ENCODE peak calls at places on chromosome 13, in nine cellular contexts. D is HepG2, Z is stomach, O is transverse colon, C is ovary, X is tibial nerve, G is H1, E is sigmoid colon, W is A549. I is an unnamed sample. For H3K4me1, the result is how much of the 10 kb centered on the place peaks cover.

GRCh38 chr13:101394597-101394996 is 21.7 kb downstream of the NALCN start:
- DNase-seq in E (no peak), O (no peak), D (no peak), W (no peak), C (no peak), X (no peak), G (no peak), Z (no peak), I (no peak)

GRCh38 chr13:42525035-42525504 is 48.9 kb upstream of the TNFSF11 start:
- DNase-seq in C (no peak), D (no peak), O (no peak), X (no peak), W (no peak), Z (no peak), G (no peak), E (no peak), I (no peak)

GRCh38 chr13:102799544-102800144 is 725 bp downstream of the BIVM start:
- DNase-seq in W (peak), O (peak), D (no peak), C (no peak), G (no peak), X (no peak), Z (peak), E (peak), I (no peak)

GRCh38 chr13:93963266-93964131 is 516.0 kb downstream of the DCT start:
- DNase-seq in O (no peak), W (peak), C (no peak), X (no peak), E (no peak), Z (no peak), G (no peak), D (peak), I (no peak)

GRCh38 chr13:87814444-87814843 is 143.3 kb downstream of the SLITRK5 start:
- DNase-seq in Z (no peak), E (no peak), C (no peak), G (no peak), W (no peak), O (no peak), X (no peak), D (no peak), I (no peak)

GRCh38 chr13:97344250-97345175 is 89.5 kb upstream of the RAP2A start:
- DNase-seq in O (peak), C (peak), W (no peak), D (peak), E (peak), X (peak), Z (peak), G (no peak), I (no peak)

GRCh38 chr13:44307844-44308243 is 65.8 kb upstream of the SERP2 start:
- DNase-seq in W (no peak), O (no peak), D (no peak), C (no peak), Z (peak), X (no peak), E (no peak), G (no peak), I (no peak)

GRCh38 chr13:49652691-49653305 is 24.5 kb downstream of the ARL11 start:
- DNase-seq in O (peak), E (no peak), G (no peak), C (no peak), D (peak), W (peak), Z (peak), X (no peak), I (no peak)

GRCh38 chr13:95620498-95621140 is 23.9 kb downstream of the DZIP1 start:
- DNase-seq in O (no peak), X (no peak), D (no peak), G (no peak), C (no peak), E (no peak), W (no peak), Z (no peak), I (no peak)

GRCh38 chr13:93635687-93636086 is 409.1 kb downstream of the GPC6 start:
- DNase-seq in E (no peak), Z (no peak), G (no peak), W (no peak), X (peak), D (no peak), C (no peak), O (no peak), I (no peak)

GRCh38 chr13:44197791-44198770 is 175.5 kb upstream of the SERP2 start:
- DNase-seq in W (no peak), O (no peak), C (no peak), Z (no peak), X (no peak), G (no peak), D (no peak), E (no peak), I (no peak)

GRCh38 chr13:31372454-31372853 is 172.7 kb downstream of the B3GLCT start:
- DNase-seq in D (no peak), W (no peak), Z (no peak), E (no peak), O (no peak), C (no peak), G (no peak), X (no peak), I (no peak)

GRCh38 chr13:31361673-31362072 is 161.9 kb downstream of the B3GLCT start:
- DNase-seq in C (no peak), X (no peak), D (no peak), Z (no peak), G (no peak), O (no peak), E (no peak), W (no peak), I (no peak)

GRCh38 chr13:31369213-31369612 is 169.4 kb downstream of the B3GLCT start:
- DNase-seq in X (no peak), D (no peak), C (no peak), O (no peak), Z (no peak), G (no peak), W (no peak), E (no peak), I (no peak)

GRCh38 chr13:31365630-31366029 is 165.9 kb downstream of the B3GLCT start:
- DNase-seq in O (no peak), G (no peak), Z (no peak), X (no peak), C (no peak), E (no peak), D (no peak), W (no peak), I (no peak)

GRCh38 chr13:31367410-31367809 is 167.6 kb downstream of the B3GLCT start:
- DNase-seq in C (no peak), D (no peak), E (no peak), O (no peak), G (no peak), Z (no peak), W (no peak), X (no peak), I (no peak)
- H3K4me1 ChIP-seq in C (under half), D (under half), E (under half), O (under half), G (under half), Z (under half), W (under half), X (under half), I (under half)

DNA sequence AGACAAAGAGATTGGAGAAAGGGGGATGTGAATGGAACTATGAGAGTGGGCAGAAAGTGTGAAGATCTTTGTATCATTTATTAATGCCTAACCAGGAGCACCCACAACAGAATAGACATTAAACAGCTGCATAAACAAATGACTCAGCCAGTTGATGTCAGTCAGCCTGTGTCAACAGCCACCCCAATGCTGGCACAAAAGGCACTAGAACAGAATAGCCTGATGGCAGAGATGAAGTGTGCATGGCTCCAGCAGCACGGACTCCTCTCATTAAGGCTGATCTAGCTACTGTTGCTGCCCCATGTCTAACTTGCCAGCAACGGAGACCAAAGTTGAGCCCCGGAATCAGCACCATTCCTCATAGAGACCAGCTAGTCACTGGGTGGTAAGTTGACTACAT is 7.8 kb downstream of the CPB2 start:
- DNase-seq in G (no peak), D (no peak), Z (no peak), E (no peak), O (no peak), X (no peak), W (no peak), C (no peak), I (no peak)
- TF ChIP-seq EP300 in G (no peak), D (no peak), Z (no peak), E (no peak), O (no peak), X (no peak), W (no peak), C (no peak), I (no peak)

DNA sequence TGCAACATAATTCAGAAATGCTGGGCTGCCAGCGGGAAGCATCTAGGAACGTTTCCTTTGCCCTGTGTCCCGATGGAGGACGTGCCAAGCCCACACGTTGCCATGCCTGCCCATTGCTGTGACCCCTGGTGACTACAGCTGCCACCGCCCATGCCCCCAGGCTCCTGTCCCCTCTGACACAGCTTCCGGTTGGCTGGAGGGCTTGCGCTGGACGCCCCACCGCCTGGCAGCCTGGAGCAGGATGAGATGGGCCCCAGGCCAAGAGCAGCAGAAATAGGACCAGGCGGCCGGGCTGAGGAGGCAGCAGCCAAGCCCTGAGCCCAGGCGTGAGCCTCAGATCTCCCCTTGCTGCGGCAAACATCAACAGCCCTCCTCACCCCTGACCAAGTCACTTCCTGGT is 125.9 kb downstream of the COL4A2 start:
- DNase-seq in E (peak), X (no peak), W (no peak), D (no peak), G (no peak), O (no peak), C (no peak), Z (no peak), I (no peak)
- TF ChIP-seq POLR2A in E (no peak), X (no peak), W (no peak), D (no peak), G (no peak), O (no peak), C (no peak), Z (no peak), I (no peak)

DNA sequence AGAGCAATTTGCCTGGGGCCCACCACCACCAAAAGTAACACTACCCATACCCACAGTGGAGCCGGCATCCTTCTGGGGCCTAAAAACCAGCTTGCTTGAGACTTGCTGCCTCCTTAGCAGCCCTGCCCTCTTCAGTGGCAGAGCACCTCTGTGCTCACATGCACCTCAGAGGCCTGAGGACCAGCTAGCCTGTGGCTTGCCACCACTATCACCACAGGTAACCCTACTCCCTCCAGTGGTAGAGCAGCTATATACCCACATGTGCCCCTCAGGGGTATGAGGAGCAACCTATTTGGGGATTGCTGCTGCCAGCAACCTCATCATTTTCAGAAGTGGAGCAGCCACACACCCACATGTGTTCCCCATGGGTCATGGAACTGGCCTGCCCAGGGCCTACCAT is 111.4 kb upstream of the SPRY2 start:
- DNase-seq in E (no peak), C (no peak), Z (no peak), O (no peak), D (no peak), X (no peak), G (no peak), W (no peak), I (no peak)
- H3K4me1 ChIP-seq in E (under half), C (under half), Z (under half), O (under half), D (under half), X (under half), G (under half), W (under half), I (under half)

GRCh38 chr13:92158335-92158734 is 759.9 kb downstream of the GPC5 start:
- DNase-seq in O (no peak), X (no peak), W (no peak), Z (no peak), D (no peak), G (no peak), C (no peak), E (no peak), I (no peak)
- TF ChIP-seq EP300 in O (no peak), X (no peak), W (no peak), Z (no peak), D (no peak), G (no peak), C (no peak), E (no peak), I (no peak)

GRCh38 chr13:110349239-110349638 is 42.2 kb downstream of the COL4A2 start:
- DNase-seq in G (no peak), O (no peak), W (no peak), D (no peak), Z (no peak), E (no peak), X (no peak), C (no peak), I (no peak)
- TF ChIP-seq POLR2A in G (no peak), O (no peak), W (no peak), D (no peak), Z (no peak), E (no peak), X (no peak), C (no peak), I (no peak)

DNA sequence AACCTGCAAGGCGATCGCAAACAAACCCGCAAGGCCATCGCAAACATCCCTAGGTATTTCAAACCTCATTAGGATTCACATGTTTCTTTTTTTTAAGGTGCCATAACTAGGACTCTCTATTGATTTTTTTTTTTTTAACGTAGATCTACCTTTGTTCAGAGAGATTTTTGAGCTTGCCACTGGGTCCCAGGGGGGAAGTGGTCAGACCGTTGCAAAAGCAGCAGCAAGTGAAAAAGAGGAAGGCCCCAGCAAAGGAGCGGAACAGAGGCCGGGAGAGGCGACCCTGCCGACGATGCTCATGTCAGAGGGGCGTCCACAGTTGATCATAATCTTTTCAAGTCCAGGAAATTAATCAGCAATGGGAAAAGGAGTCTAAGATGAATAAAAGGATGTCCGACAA is 32.7 kb upstream of the FLT1 start:
- DNase-seq in C (no peak), G (no peak), E (no peak), O (no peak), Z (no peak), X (no peak), D (no peak), W (no peak), I (no peak)
- H3K4me1 ChIP-seq in C (under half), G (under half), E (under half), O (under half), Z (under half), X (under half), D (under half), W (under half), I (under half)

I was measured in suprapubic skin.